ENCODE peak calls at places on chromosome 17, in eight cellular contexts. K, X, D, Y, O, L, E and J are unnamed samples.

GRCh38 chr17:80082403-80083135 is 18.8 kb upstream of the GAA start:
- DNase-seq in K (peak), X (peak), D (peak), Y (peak), O (peak), L (peak), E (peak), J (peak)

GRCh38 chr17:82051776-82052637 is at the start of the genes GPS1 and RFNG:
- DNase-seq in K (no peak), X (peak), D (peak), Y (peak), O (peak), L (no peak), E (peak), J (peak)

GRCh38 chr17:73064084-73064938 is 28.2 kb downstream of the SLC39A11 start:
- DNase-seq in K (no peak), X (no peak), D (no peak), Y (no peak), O (no peak), L (no peak), E (no peak), J (peak)

GRCh38 chr17:39757931-39758873 is 20.5 kb downstream of the GRB7 start:
- DNase-seq in K (no peak), X (no peak), D (no peak), Y (peak), O (no peak), L (peak), E (no peak), J (no peak)

GRCh38 chr17:7383742-7384488 is 3.0 kb downstream of the TNK1 start:
- DNase-seq in K (no peak), X (no peak), D (no peak), Y (peak), O (no peak), L (no peak), E (peak), J (peak)

GRCh38 chr17:79993390-79994221 is 42.1 kb downstream of the TBC1D16 start:
- DNase-seq in K (peak), X (peak), D (peak), Y (no peak), O (peak), L (no peak), E (peak), J (peak)

GRCh38 chr17:44894642-44895041 is 4.6 kb downstream of the EFTUD2 start:
- DNase-seq in K (no peak), X (no peak), D (no peak), Y (no peak), O (no peak), L (no peak), E (no peak), J (no peak)

GRCh38 chr17:77723909-77724875 is 234.3 kb upstream of the TNRC6C start:
- DNase-seq in K (no peak), X (no peak), D (no peak), Y (no peak), O (no peak), L (no peak), E (no peak), J (no peak)

GRCh38 chr17:3944485-3945388 is 19.5 kb downstream of the ATP2A3 start:
- DNase-seq in K (peak), X (no peak), D (peak), Y (peak), O (no peak), L (no peak), E (peak), J (peak)

GRCh38 chr17:50638572-50638850 is 3.8 kb downstream of the ABCC3 start:
- DNase-seq in K (peak), X (no peak), D (peak), Y (no peak), O (no peak), L (no peak), E (no peak), J (no peak)

GRCh38 chr17:79536212-79536840 is 74.5 kb downstream of the RBFOX3 start:
- DNase-seq in K (no peak), X (no peak), D (no peak), Y (no peak), O (no peak), L (no peak), E (no peak), J (no peak)

GRCh38 chr17:50763716-50764450 is 3.4 kb downstream of the ANKRD40CL start:
- DNase-seq in K (no peak), X (peak), D (no peak), Y (no peak), O (no peak), L (no peak), E (no peak), J (peak)

GRCh38 chr17:58313815-58314705 is 14.5 kb downstream of the TSPOAP1 start:
- DNase-seq in K (no peak), X (no peak), D (no peak), Y (no peak), O (no peak), L (no peak), E (no peak), J (no peak)

GRCh38 chr17:49359990-49360795 is 1.9 kb downstream of the ZNF652 start:
- DNase-seq in K (no peak), X (no peak), D (no peak), Y (no peak), O (no peak), L (no peak), E (no peak), J (no peak)

GRCh38 chr17:68356520-68356919 is 65.2 kb downstream of the ARSG start:
- DNase-seq in K (no peak), X (no peak), D (no peak), Y (peak), O (no peak), L (peak), E (no peak), J (no peak)

GRCh38 chr17:32285770-32286517 is 20.3 kb downstream of the RHBDL3 start:
- DNase-seq in K (no peak), X (no peak), D (no peak), Y (no peak), O (no peak), L (no peak), E (no peak), J (peak)

GRCh38 chr17:77708936-77709335 is 249.6 kb upstream of the TNRC6C start:
- DNase-seq in K (no peak), X (no peak), D (no peak), Y (no peak), O (no peak), L (no peak), E (no peak), J (no peak)

GRCh38 chr17:78291944-78292910 is 60.8 kb downstream of the TMEM235 start:
- DNase-seq in K (no peak), X (no peak), D (no peak), Y (no peak), O (no peak), L (no peak), E (no peak), J (peak)

GRCh38 chr17:48191362-48191761 is 83.8 kb downstream of the SNX11 start:
- DNase-seq in K (no peak), X (no peak), D (no peak), Y (no peak), O (no peak), L (no peak), E (no peak), J (no peak)

GRCh38 chr17:39655105-39655504 is 10.0 kb upstream of the TCAP start:
- DNase-seq in K (no peak), X (no peak), D (no peak), Y (no peak), O (no peak), L (no peak), E (no peak), J (no peak)

GRCh38 chr17:81350320-81350686 is 45.0 kb upstream of the BAHCC1 start:
- DNase-seq in K (no peak), X (no peak), D (no peak), Y (no peak), O (no peak), L (no peak), E (no peak), J (no peak)

GRCh38 chr17:78960945-78961344 is 18.8 kb downstream of the LGALS3BP start:
- DNase-seq in K (no peak), X (no peak), D (no peak), Y (no peak), O (peak), L (no peak), E (no peak), J (no peak)